ENCODE peak calls at places on chromosome 18, in eight cellular contexts. D is breast epithelium; X is A549; T is fibroblast of lung; N is heart right ventricle; L is CD4-positive, alpha-beta memory T cell; Y is neural progenitor cell; C is neuronal stem cell. Z is an unnamed sample. For H3K4me1, the result is how much of the 10 kb centered on the place peaks cover.

GRCh38 chr18:45677408-45677807 is 46.6 kb upstream of the SLC14A1 start:
- DNase-seq in D (no peak), X (no peak), T (no peak), N (no peak), L (no peak), Y (no peak), C (no peak), Z (no peak)

GRCh38 chr18:77970814-77971213 is 721.2 kb downstream of the GALR1 start:
- DNase-seq in D (no peak), X (no peak), T (no peak), N (no peak), L (no peak), Y (peak), C (peak), Z (no peak)

GRCh38 chr18:39806519-39806918 is 2148.5 kb upstream of the PIK3C3 start:
- DNase-seq in D (no peak), X (peak), T (peak), N (no peak), L (no peak), Y (no peak), C (no peak), Z (no peak)

GRCh38 chr18:33805592-33805991 is 227.6 kb downstream of the ASXL3 start:
- DNase-seq in D (no peak), X (no peak), T (peak), N (no peak), L (no peak), Y (no peak), C (no peak), Z (no peak)

GRCh38 chr18:77199707-77200106 is 49.9 kb upstream of the GALR1 start:
- DNase-seq in D (no peak), X (no peak), T (no peak), N (no peak), L (no peak), Y (no peak), C (no peak), Z (no peak)

GRCh38 chr18:2920546-2921343 is 73.9 kb downstream of the EMILIN2 start:
- DNase-seq in D (peak), X (no peak), T (no peak), N (no peak), L (no peak), Y (no peak), C (no peak), Z (no peak)

GRCh38 chr18:76432274-76432755 is 62.7 kb downstream of the ZNF516 start:
- DNase-seq in D (no peak), X (no peak), T (no peak), N (no peak), L (no peak), Y (no peak), C (no peak), Z (no peak)

GRCh38 chr18:1150344-1150743 is 245.7 kb downstream of the ADCYAP1 start:
- DNase-seq in D (no peak), X (no peak), T (no peak), N (no peak), L (no peak), Y (no peak), C (no peak), Z (no peak)

GRCh38 chr18:23584019-23584970 is 2.0 kb downstream of the NPC1 start:
- DNase-seq in D (no peak), X (no peak), T (no peak), N (no peak), L (no peak), Y (no peak), C (no peak), Z (no peak)

GRCh38 chr18:14907420-14907819 is 159.4 kb downstream of the ANKRD30B start:
- DNase-seq in D (no peak), X (no peak), T (no peak), N (no peak), L (no peak), Y (no peak), C (no peak), Z (no peak)

GRCh38 chr18:46374850-46375249 is 270.7 kb downstream of the HAUS1 start:
- DNase-seq in D (peak), X (no peak), T (no peak), N (no peak), L (no peak), Y (peak), C (no peak), Z (no peak)

GRCh38 chr18:2932247-2933181 is 80.4 kb downstream of the LPIN2 start:
- DNase-seq in D (no peak), X (peak), T (peak), N (peak), L (peak), Y (peak), C (peak), Z (no peak)

GRCh38 chr18:79521806-79522205 is 126.1 kb downstream of the NFATC1 start:
- DNase-seq in D (peak), X (no peak), T (no peak), N (no peak), L (no peak), Y (no peak), C (no peak), Z (no peak)

GRCh38 chr18:28657836-28658410 is 481.0 kb upstream of the CDH2 start:
- DNase-seq in D (no peak), X (no peak), T (no peak), N (no peak), L (no peak), Y (no peak), C (no peak), Z (no peak)

GRCh38 chr18:78069784-78070664 is 820.4 kb downstream of the GALR1 start:
- DNase-seq in D (no peak), X (no peak), T (no peak), N (no peak), L (no peak), Y (no peak), C (no peak), Z (no peak)

GRCh38 chr18:44946529-44947113 is 265.9 kb downstream of the SETBP1 start:
- DNase-seq in D (no peak), X (no peak), T (no peak), N (no peak), L (no peak), Y (peak), C (no peak), Z (no peak)

GRCh38 chr18:48892146-48892855 is 58.5 kb downstream of the SMAD7 start:
- DNase-seq in D (no peak), X (no peak), T (no peak), N (no peak), L (no peak), Y (no peak), C (no peak), Z (no peak)

GRCh38 chr18:44130365-44130942 is 550.2 kb upstream of the SETBP1 start:
- DNase-seq in D (no peak), X (peak), T (peak), N (peak), L (no peak), Y (peak), C (peak), Z (no peak)

GRCh38 chr18:79458131-79458838 is 62.6 kb downstream of the NFATC1 start:
- DNase-seq in D (no peak), X (peak), T (peak), N (peak), L (no peak), Y (no peak), C (peak), Z (peak)

GRCh38 chr18:76620326-76620813 is 125.3 kb upstream of the ZNF516 start:
- DNase-seq in D (no peak), X (no peak), T (peak), N (peak), L (no peak), Y (peak), C (peak), Z (no peak)

GRCh38 chr18:26503382-26503781 is 45.0 kb downstream of the KCTD1 start:
- DNase-seq in D (no peak), X (no peak), T (no peak), N (no peak), L (no peak), Y (no peak), C (no peak), Z (no peak)

GRCh38 chr18:22063077-22063476 is 106.3 kb upstream of the GATA6 start:
- DNase-seq in D (no peak), X (no peak), T (no peak), N (no peak), L (no peak), Y (no peak), C (no peak), Z (no peak)

GRCh38 chr18:55779711-55780590 is 192.0 kb upstream of the TCF4 start:
- DNase-seq in D (peak), X (no peak), T (no peak), N (peak), L (no peak), Y (peak), C (peak), Z (no peak)

GRCh38 chr18:31303771-31304170 is 14.2 kb upstream of the DSG1 start:
- DNase-seq in D (no peak), X (no peak), T (no peak), N (no peak), L (no peak), Y (no peak), C (no peak), Z (no peak)

GRCh38 chr18:30271716-30272115 is 770.8 kb downstream of the DSC3 start:
- DNase-seq in D (no peak), X (no peak), T (no peak), N (no peak), L (no peak), Y (peak), C (no peak), Z (no peak)

GRCh38 chr18:13465476-13465875 is 246.9 kb downstream of the LDLRAD4 start:
- DNase-seq in D (no peak), X (no peak), T (no peak), N (no peak), L (no peak), Y (no peak), C (no peak), Z (no peak)
- H3K4me1 ChIP-seq in D (under half), X (under half), T (under half), N (under half), L (half or more), Y (under half), C (under half), Z (under half)

DNA sequence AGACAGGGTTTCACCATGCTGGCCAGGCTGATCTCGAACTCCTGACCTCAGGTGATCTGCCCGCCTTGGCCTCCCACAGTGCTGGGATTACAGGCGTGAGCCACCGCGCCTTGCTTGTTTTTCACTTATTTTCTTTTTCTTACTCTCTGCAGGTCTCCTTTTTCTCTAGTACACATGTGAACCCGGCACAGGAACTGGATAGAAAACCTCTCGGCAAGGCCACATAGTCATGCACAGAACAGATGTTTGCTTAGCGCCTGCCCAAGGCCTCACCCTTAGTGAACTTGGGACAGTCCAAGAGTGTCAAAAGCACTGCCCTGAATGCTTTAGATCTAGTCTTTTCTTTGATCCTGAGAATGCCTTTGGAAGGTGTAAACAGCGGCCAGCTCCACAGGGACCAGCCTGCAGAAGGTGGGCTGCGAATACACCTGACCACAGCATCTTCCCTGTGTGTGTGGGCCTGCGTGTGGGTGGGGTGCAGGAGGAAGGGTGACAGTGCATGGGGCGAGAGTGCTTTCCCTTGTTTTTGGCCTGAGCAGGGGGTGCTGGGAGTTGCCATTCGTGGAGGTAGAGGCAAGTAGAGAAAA is 27.0 kb downstream of the IMPA2 start:
- DNase-seq in D (no peak), X (no peak), T (no peak), N (no peak), L (no peak), Y (no peak), C (no peak), Z (no peak)
- H3K4me1 ChIP-seq in D (under half), X (under half), T (under half), N (under half), L (under half), Y (under half), C (under half), Z (under half)

DNA sequence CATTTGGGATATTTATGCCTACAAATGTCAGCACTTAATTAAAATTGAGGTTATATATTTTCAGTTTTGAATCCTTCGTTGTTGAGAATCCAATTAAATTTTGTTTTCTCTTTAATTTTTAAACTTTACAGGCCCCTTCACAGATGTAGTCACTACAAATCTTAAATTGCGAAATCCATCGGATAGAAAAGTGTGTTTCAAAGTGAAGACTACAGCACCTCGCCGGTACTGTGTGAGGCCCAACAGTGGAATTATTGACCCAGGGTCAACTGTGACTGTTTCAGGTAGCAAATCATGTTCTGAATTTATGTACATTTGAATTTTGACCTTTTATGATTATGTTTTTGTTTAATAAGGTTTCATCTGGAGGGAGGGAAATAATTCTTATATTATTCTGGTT is 17.9 kb downstream of the VAPA start:
- DNase-seq in D (no peak), X (no peak), T (no peak), N (no peak), L (no peak), Y (no peak), C (no peak), Z (no peak)
- H3K4me1 ChIP-seq in D (under half), X (half or more), T (under half), N (half or more), L (half or more), Y (under half), C (under half), Z (half or more)

GRCh38 chr18:7668392-7668791 is 101.3 kb downstream of the PTPRM start:
- DNase-seq in D (no peak), X (no peak), T (no peak), N (no peak), L (no peak), Y (peak), C (no peak), Z (no peak)

GRCh38 chr18:7663305-7664023 is 96.3 kb downstream of the PTPRM start:
- DNase-seq in D (no peak), X (no peak), T (peak), N (no peak), L (no peak), Y (no peak), C (no peak), Z (no peak)

GRCh38 chr18:7664024-7664312 is 96.9 kb downstream of the PTPRM start:
- DNase-seq in D (no peak), X (no peak), T (no peak), N (no peak), L (no peak), Y (no peak), C (no peak), Z (no peak)

GRCh38 chr18:7662866-7663265 is 95.8 kb downstream of the PTPRM start:
- DNase-seq in D (no peak), X (no peak), T (no peak), N (no peak), L (no peak), Y (no peak), C (no peak), Z (no peak)

DNA sequence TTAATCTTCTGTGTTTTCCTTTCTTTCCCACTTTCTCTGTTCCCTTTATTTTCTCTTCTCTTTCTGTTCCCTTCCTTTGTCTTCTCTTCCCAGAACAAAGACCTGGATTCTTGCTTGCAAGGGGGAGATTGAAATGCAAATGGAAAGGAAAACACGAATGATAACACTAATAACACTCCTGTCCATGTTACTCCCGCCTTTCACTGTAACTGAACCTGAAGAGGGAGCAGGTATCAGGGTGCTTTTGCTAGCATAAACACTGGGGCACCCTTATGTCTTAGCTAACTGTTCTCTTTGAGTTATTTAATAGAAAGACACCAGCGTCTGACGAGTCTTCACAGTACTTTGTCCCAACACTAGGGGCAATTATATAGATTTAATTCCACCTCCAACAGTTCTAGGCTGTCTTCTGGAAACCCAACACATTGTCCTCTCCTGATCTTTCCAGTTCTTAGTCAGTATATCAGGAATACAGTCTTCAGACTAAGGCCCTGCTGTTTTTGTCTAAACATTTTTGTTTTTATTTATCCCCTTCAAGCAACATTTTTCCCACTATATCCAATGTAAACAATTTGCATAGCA is 99.2 kb downstream of the PTPRM start:
- DNase-seq in D (no peak), X (no peak), T (no peak), N (no peak), L (no peak), Y (peak), C (no peak), Z (no peak)
- H3K4me1 ChIP-seq in D (under half), X (under half), T (under half), N (half or more), L (under half), Y (under half), C (under half), Z (under half)

GRCh38 chr18:71223487-71223886 is 934.6 kb downstream of the SOCS6 start:
- DNase-seq in D (no peak), X (no peak), T (peak), N (no peak), L (no peak), Y (no peak), C (no peak), Z (no peak)
- H3K4me1 ChIP-seq in D (under half), X (under half), T (under half), N (under half), L (under half), Y (under half), C (under half), Z (under half)

DNA sequence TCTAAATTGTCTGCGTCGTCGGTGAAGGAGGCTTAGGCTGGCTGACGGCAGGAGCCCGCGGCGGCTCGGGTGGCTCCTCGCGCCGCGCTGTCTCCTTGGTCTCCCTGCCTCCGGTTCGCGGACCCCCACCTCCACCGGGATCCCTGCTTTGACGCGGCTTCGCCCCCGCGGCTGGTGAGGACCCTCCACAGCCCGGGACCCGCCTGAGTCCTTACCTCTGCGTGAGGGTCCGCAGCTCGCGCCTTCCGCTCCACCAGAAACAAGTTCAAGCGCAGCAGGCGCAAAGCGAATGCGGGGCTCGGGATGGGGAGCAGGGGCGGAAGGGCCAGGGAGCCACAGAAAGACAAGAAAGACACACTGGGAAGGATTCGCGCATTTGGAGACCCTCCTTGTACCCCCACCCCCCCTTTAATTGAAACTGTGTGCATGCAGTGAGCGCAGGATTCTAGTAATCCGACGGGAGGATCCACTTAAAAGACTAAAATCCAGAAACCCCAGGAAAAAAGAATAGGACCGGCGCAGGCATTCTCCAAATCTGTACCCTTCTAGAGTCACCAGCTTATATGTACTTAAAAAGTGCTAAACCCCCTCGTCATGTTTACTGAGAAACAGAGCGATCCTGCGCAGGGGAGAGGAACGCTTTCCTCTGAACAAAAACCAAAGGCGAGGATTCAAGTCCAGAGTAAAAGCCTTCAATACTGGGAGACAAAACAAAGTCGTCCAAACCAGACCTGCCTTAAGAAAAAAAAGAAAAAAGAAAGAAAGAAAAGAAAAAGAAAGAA is 3.8 kb downstream of the PTGR3 start:
- DNase-seq in D (no peak), X (no peak), T (no peak), N (no peak), L (no peak), Y (peak), C (peak), Z (no peak)
- H3K4me1 ChIP-seq in D (under half), X (under half), T (under half), N (half or more), L (under half), Y (under half), C (under half), Z (half or more)

GRCh38 chr18:58102875-58103274 is 58.8 kb downstream of the NEDD4L start:
- DNase-seq in D (no peak), X (no peak), T (no peak), N (no peak), L (no peak), Y (no peak), C (no peak), Z (no peak)
- H3K4me1 ChIP-seq in D (under half), X (under half), T (under half), N (under half), L (under half), Y (under half), C (under half), Z (under half)

GRCh38 chr18:8802031-8802679 is 96.8 kb downstream of the MTCL1 start:
- DNase-seq in D (no peak), X (no peak), T (no peak), N (no peak), L (no peak), Y (peak), C (no peak), Z (no peak)
- H3K4me1 ChIP-seq in D (under half), X (half or more), T (under half), N (under half), L (under half), Y (under half), C (under half), Z (under half)

GRCh38 chr18:7750095-7750663 is 183.1 kb downstream of the PTPRM start:
- DNase-seq in D (no peak), X (no peak), T (no peak), N (no peak), L (no peak), Y (no peak), C (no peak), Z (no peak)
- H3K4me1 ChIP-seq in D (under half), X (half or more), T (under half), N (half or more), L (under half), Y (under half), C (under half), Z (under half)

GRCh38 chr18:63101811-63102210 is 217.8 kb downstream of the BCL2 start:
- DNase-seq in D (no peak), X (no peak), T (no peak), N (no peak), L (no peak), Y (no peak), C (no peak), Z (no peak)
- H3K4me1 ChIP-seq in D (under half), X (under half), T (under half), N (under half), L (under half), Y (under half), C (under half), Z (under half)